ENCODE peak calls at places on chromosome 19, in seven cellular contexts. N is mucosa of descending colon, L is tibial artery, M is neural progenitor cell, A is choroid plexus epithelial cell, V is GM12865, G is GM23338. H is an unnamed sample.

GRCh38 chr19:41298327-41298964 is 11.5 kb upstream of the CCDC97 start:
- DNase-seq in N (peak), L (peak), M (no peak), A (peak), V (peak), G (no peak), H (no peak)

GRCh38 chr19:43599635-43600295 is 3.4 kb downstream of the ZNF576 start:
- DNase-seq in N (no peak), L (no peak), M (no peak), A (no peak), V (no peak), G (no peak), H (no peak)

GRCh38 chr19:34254552-34255432 is at the start of gene GARRE1:
- DNase-seq in N (no peak), L (no peak), M (peak), A (peak), V (peak), G (peak), H (peak)

GRCh38 chr19:44848036-44848804 is 2.1 kb downstream of the NECTIN2 start:
- DNase-seq in N (no peak), L (peak), M (peak), A (peak), V (no peak), G (peak), H (no peak)

GRCh38 chr19:50658438-50659317 is 9.4 kb downstream of the C19orf81 start:
- DNase-seq in N (peak), L (peak), M (peak), A (peak), V (no peak), G (peak), H (peak)

GRCh38 chr19:33849551-33850147 is 53.0 kb downstream of the KCTD15 start:
- DNase-seq in N (no peak), L (no peak), M (no peak), A (no peak), V (no peak), G (no peak), H (peak)

GRCh38 chr19:43755256-43755801 is 567 bp upstream of the SMG9 start:
- DNase-seq in N (peak), L (peak), M (peak), A (peak), V (peak), G (peak), H (peak)

GRCh38 chr19:41554902-41555301 is 21.1 kb upstream of the CEACAM21 start:
- DNase-seq in N (no peak), L (no peak), M (no peak), A (no peak), V (peak), G (no peak), H (no peak)

GRCh38 chr19:46383171-46383815 is 30.1 kb downstream of the CCDC8 start:
- DNase-seq in N (no peak), L (no peak), M (no peak), A (no peak), V (no peak), G (no peak), H (peak)

GRCh38 chr19:55341191-55342043 is 1.7 kb downstream of the KMT5C start:
- DNase-seq in N (peak), L (peak), M (peak), A (peak), V (peak), G (peak), H (no peak)

GRCh38 chr19:31639306-31639705 is 290.1 kb upstream of the TSHZ3 start:
- DNase-seq in N (no peak), L (no peak), M (no peak), A (no peak), V (no peak), G (no peak), H (no peak)

GRCh38 chr19:37932985-37933953 is 26.3 kb downstream of the SIPA1L3 start:
- DNase-seq in N (peak), L (no peak), M (peak), A (peak), V (peak), G (no peak), H (no peak)

GRCh38 chr19:10769533-10770491 is 51.9 kb downstream of the DNM2 start:
- DNase-seq in N (no peak), L (peak), M (peak), A (peak), V (no peak), G (peak), H (no peak)

GRCh38 chr19:29680447-29680846 is 15.2 kb downstream of the PLEKHF1 start:
- DNase-seq in N (peak), L (no peak), M (no peak), A (no peak), V (peak), G (no peak), H (no peak)

GRCh38 chr19:41563847-41564514 is 12.0 kb upstream of the CEACAM21 start:
- DNase-seq in N (no peak), L (no peak), M (peak), A (no peak), V (peak), G (peak), H (no peak)

GRCh38 chr19:10706990-10707389 is 5.8 kb downstream of the QTRT1 start:
- DNase-seq in N (no peak), L (no peak), M (no peak), A (no peak), V (no peak), G (no peak), H (no peak)

GRCh38 chr19:54696766-54697165 is 27.5 kb upstream of the KIR3DL3 start:
- DNase-seq in N (no peak), L (no peak), M (no peak), A (no peak), V (no peak), G (no peak), H (no peak)

DNA sequence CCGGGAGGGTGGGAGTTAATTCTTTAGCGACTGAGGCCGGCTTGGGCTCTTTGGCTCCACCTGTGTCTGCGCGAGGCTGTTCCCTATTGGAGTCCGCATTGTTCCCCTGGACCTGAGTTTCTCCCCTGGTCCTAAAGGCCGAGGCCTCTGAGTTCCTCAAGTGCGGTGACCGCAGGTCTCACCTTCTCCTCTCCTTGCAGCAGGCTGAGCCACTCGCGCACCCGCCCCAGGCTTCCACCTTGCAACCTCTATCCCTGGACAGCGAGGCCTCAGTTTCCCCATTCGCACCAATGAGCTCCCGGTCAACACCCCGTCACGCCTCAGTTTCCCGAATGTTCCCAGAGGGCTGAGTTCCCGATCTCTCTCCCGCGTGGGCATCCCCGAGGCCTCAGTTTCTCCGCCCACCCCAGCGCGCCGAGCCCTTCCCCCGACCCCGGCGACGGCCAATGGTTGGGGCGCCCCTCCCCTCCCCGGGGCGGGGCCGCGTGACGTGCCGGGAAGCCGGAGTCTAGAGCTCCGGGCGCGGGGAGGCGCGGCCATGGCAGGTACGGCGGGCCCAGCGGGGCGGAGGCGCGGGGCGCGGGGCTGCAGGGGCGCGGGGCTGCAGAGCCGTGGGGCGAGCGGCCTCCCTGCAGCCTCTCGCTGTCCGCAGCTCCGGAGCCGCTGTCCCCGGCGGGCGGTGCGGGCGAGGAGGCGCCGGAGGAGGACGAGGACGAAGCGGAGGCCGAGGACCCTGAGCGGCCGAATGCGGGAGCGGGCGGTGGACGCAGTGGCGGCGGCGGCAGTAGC is at the start of gene MPND:
- DNase-seq in N (peak), L (peak), M (peak), A (peak), V (peak), G (peak), H (peak)
- TF ChIP-seq CTCF in N (no peak), L (peak), M (peak), A (peak), V (peak), G (peak), H (peak)

GRCh38 chr19:984165-984967 is at the start of gene WDR18:
- DNase-seq in N (peak), L (peak), M (peak), A (peak), V (peak), G (peak), H (peak)
- TF ChIP-seq CTCF in N (no peak), L (peak), M (peak), A (no peak), V (peak), G (no peak), H (peak)

GRCh38 chr19:1063030-1063908 is 3.7 kb upstream of the ARHGAP45 start:
- DNase-seq in N (peak), L (no peak), M (no peak), A (no peak), V (peak), G (peak), H (no peak)

GRCh38 chr19:1065606-1066109 is 1.3 kb upstream of the ARHGAP45 start:
- DNase-seq in N (peak), L (no peak), M (no peak), A (no peak), V (peak), G (peak), H (no peak)

GRCh38 chr19:1064661-1065605 is 2.0 kb upstream of the ARHGAP45 start:
- DNase-seq in N (peak), L (peak), M (peak), A (peak), V (peak), G (peak), H (no peak)

GRCh38 chr19:1062387-1063029 is 4.5 kb upstream of the ARHGAP45 start:
- DNase-seq in N (no peak), L (no peak), M (no peak), A (no peak), V (no peak), G (peak), H (no peak)

GRCh38 chr19:1063909-1064660 is 2.9 kb upstream of the ARHGAP45 start:
- DNase-seq in N (peak), L (no peak), M (no peak), A (no peak), V (no peak), G (peak), H (no peak)
- TF ChIP-seq CTCF in N (no peak), L (no peak), M (no peak), A (no peak), V (no peak), G (no peak), H (no peak)

GRCh38 chr19:57279418-57280164 is 694 bp upstream of the ZNF460 start:
- DNase-seq in N (peak), L (peak), M (peak), A (peak), V (peak), G (peak), H (peak)
- TF ChIP-seq CTCF in N (no peak), L (peak), M (peak), A (peak), V (peak), G (peak), H (no peak)

GRCh38 chr19:48826606-48827020 is 9.7 kb downstream of the HSD17B14 start:
- DNase-seq in N (no peak), L (no peak), M (peak), A (no peak), V (no peak), G (peak), H (no peak)
- TF ChIP-seq CTCF in N (no peak), L (no peak), M (peak), A (peak), V (no peak), G (peak), H (no peak)

GRCh38 chr19:670609-671075 is 5.5 kb upstream of the FSTL3 start:
- DNase-seq in N (no peak), L (no peak), M (no peak), A (no peak), V (no peak), G (peak), H (no peak)
- TF ChIP-seq CTCF in N (no peak), L (no peak), M (peak), A (peak), V (peak), G (peak), H (peak)

GRCh38 chr19:6498294-6499036 is 3.6 kb downstream of the TUBB4A start:
- DNase-seq in N (no peak), L (no peak), M (no peak), A (no peak), V (no peak), G (no peak), H (no peak)

GRCh38 chr19:6500837-6501739 is 1.0 kb downstream of the TUBB4A start:
- DNase-seq in N (no peak), L (no peak), M (no peak), A (no peak), V (no peak), G (peak), H (no peak)

GRCh38 chr19:6495947-6496346 is 6.2 kb downstream of the TUBB4A start:
- DNase-seq in N (no peak), L (no peak), M (no peak), A (no peak), V (no peak), G (no peak), H (no peak)

GRCh38 chr19:6501740-6502648 is at the start of gene TUBB4A:
- DNase-seq in N (peak), L (no peak), M (peak), A (no peak), V (peak), G (peak), H (peak)

DNA sequence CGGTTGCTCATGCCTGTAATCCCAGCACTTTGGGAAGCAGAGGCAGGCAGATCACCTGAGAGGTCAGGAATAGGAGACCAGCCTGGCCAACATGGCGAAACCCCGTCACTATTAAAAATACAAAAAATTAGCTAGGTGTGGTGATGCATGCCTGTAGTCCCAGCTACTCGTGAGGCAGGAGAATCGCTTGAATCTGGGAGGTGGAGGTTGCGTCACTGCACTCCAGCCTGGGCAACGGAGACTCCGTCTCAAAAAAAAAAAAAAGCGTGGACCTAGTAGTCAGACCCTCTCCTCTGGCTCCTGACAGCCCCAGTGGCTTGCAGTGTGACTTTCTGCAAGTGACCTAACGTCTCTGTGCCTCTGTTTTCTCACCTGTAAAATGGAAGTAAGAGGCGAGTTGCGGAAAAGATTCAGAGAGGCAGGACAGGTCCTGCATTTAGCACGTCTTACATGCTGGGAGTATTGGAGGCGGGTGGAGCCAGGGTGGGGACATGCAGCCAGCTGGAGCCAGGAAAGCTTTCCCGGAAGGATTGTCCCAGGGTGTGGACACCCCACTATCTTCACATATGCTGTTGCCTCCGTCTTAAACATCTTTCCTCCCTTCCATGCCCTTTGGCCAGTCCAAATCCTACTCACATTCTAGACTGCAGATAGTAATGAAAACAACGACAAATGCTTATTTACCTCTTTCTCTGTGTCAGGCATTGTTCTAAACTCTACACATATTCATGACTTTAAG is 2.9 kb downstream of the TUBB4A start:
- DNase-seq in N (no peak), L (no peak), M (no peak), A (no peak), V (no peak), G (no peak), H (no peak)
- TF ChIP-seq CTCF in N (no peak), L (no peak), M (no peak), A (no peak), V (no peak), G (no peak), H (no peak)

DNA sequence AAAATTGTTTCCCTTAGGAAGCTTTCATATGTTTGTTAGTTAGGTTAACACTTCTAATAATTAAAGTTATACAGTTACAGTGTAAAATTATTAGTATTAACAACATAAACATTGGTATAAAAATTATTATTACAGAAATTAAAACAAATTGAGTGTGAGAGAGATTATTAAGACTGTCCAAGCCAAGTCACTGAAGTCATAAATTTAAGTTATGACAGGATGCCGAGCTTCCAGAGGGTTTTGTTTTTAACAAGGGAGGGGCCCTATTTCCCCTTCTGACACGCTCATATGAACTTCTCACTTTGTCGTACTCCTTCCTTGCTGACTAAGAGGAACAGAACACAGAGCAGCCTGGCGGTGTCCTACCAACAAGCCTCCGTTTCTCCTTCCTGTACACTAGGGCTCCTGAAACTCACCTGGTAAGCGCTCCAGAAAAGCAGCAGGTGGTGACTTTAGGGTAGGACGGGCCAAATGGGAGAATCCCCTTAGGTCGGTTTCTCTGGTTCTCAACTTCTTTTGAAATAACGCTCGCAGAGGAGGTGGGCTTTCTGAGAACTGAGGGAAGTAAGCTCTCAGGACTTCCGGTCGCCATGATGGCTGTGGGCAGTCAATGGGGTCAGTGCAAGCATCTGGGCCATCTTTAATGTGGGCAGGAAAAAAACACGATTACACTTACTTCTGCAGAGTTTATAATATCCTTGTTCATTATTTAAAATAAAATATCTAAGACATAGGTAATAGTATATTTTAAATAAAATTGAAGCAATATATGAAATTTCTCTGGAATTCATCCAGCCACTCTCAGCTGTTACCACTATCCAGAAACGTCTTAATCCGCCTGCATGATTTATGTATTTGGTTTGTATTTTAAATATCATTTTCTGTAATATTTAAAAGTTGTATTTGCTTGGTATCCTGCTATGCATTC is at the start of gene CARD8:
- DNase-seq in N (peak), L (peak), M (peak), A (peak), V (peak), G (peak), H (peak)
- TF ChIP-seq CTCF in N (no peak), L (peak), M (peak), A (peak), V (no peak), G (no peak), H (no peak)